ENCODE peak calls at places on chromosomes 2 and 18, in four cellular contexts. B, S, X and H are unnamed samples.

GRCh38 chr2:71832844-71833243 is 314.8 kb downstream of the CYP26B1 start:
- DNase-seq in X (no peak), B (no peak), S (no peak), H (no peak)

GRCh38 chr2:127149384-127149783 is 42.4 kb upstream of the BIN1 start:
- DNase-seq in X (no peak), S (no peak), B (no peak), H (no peak)

GRCh38 chr2:207288628-207289027 is 122.9 kb upstream of the KLF7 start:
- DNase-seq in X (no peak), S (no peak), B (no peak), H (no peak)

GRCh38 chr2:25201794-25202193 is 33.4 kb upstream of the POMC start:
- DNase-seq in X (no peak), B (no peak), S (no peak), H (no peak)

GRCh38 chr2:169018390-169018789 is 12.7 kb downstream of the ABCB11 start:
- DNase-seq in X (no peak), S (no peak), B (no peak), H (no peak)

GRCh38 chr2:201980946-201981345 is 52.7 kb upstream of the FZD7 start:
- DNase-seq in B (no peak), S (no peak), X (no peak), H (no peak)

GRCh38 chr2:189300917-189301316 is 121.4 kb upstream of the COL5A2 start:
- DNase-seq in S (no peak), X (no peak), B (no peak), H (no peak)

GRCh38 chr2:100013892-100014677 is 128.3 kb downstream of the AFF3 start:
- DNase-seq in X (peak; percentile 81), B (peak; percentile 61), S (peak; percentile 79), H (no peak)

GRCh38 chr2:11962707-11963358 is 216.4 kb downstream of the LPIN1 start:
- DNase-seq in X (no peak), S (no peak), B (no peak), H (peak; percentile 40)

GRCh38 chr2:205701509-205701908 is 19.2 kb downstream of the NRP2 start:
- DNase-seq in S (no peak), B (no peak), X (no peak), H (no peak)

GRCh38 chr2:36733215-36733614 is 36.7 kb downstream of the VIT start:
- DNase-seq in S (no peak), B (no peak), X (no peak), H (no peak)

GRCh38 chr2:172726172-172726735 is 9.4 kb upstream of the RAPGEF4 start:
- DNase-seq in S (no peak), X (no peak), B (no peak), H (no peak)

GRCh38 chr2:64325852-64326577 is 127.9 kb upstream of the LGALSL start:
- DNase-seq in S (no peak), B (no peak), X (no peak), H (no peak)

GRCh38 chr2:20403693-20404381 is 43.0 kb upstream of the RHOB start:
- DNase-seq in B (peak; percentile 30), X (no peak), S (peak; percentile 7), H (no peak)

GRCh38 chr18:56748698-56749268 is 97.6 kb downstream of the WDR7 start:
- DNase-seq in S (no peak), X (no peak), B (no peak), H (no peak)

GRCh38 chr2:119490653-119491195 is 33.6 kb downstream of the SCTR start:
- DNase-seq in S (no peak), B (no peak), X (no peak), H (no peak)

GRCh38 chr2:84700006-84700405 is 180.9 kb downstream of the TRABD2A start:
- DNase-seq in X (no peak), S (no peak), B (no peak), H (no peak)

GRCh38 chr18:77101410-77102245 is 31.0 kb downstream of the MBP start:
- DNase-seq in X (peak; percentile 87), S (peak; percentile 92), B (peak; percentile 95), H (no peak)

GRCh38 chr2:23132000-23132399 is 253.0 kb upstream of the KLHL29 start:
- DNase-seq in S (no peak), B (no peak), X (no peak), H (no peak)

GRCh38 chr18:40485318-40485717 is 1469.7 kb upstream of the PIK3C3 start:
- DNase-seq in S (no peak), X (no peak), B (no peak), H (no peak)